ENCODE peak calls at places on chromosomes 1 and 21, in five cellular contexts. Y, F, T, R and D are unnamed samples.

GRCh38 chr1:22976461-22977243 is 4.0 kb upstream of the LACTBL1 start:
- DNase-seq in Y (peak; percentile 91), F (peak; percentile 86), T (peak; percentile 74), R (peak; percentile 94), D (peak; percentile 31)

GRCh38 chr1:40848530-40849189 is 13.5 kb downstream of the CITED4 start:
- DNase-seq in Y (peak; percentile 88), F (peak; percentile 57), T (no peak), R (peak; percentile 79), D (peak; percentile 68)

GRCh38 chr1:206035027-206035426 is 11.3 kb upstream of the CTSE start:
- DNase-seq in Y (no peak), F (peak; percentile 27), T (no peak), R (no peak), D (no peak)

GRCh38 chr1:198620198-198620597 is 18.6 kb upstream of the PTPRC start:
- DNase-seq in Y (no peak), F (no peak), T (no peak), R (no peak), D (no peak)

GRCh38 chr21:39720126-39720778 is 24.7 kb upstream of the IGSF5 start:
- DNase-seq in Y (no peak), F (no peak), T (no peak), R (peak; percentile 42), D (no peak)

GRCh38 chr1:107525146-107525545 is 384.3 kb downstream of the NTNG1 start:
- DNase-seq in Y (no peak), F (no peak), T (no peak), R (peak; percentile 63), D (no peak)

GRCh38 chr1:18299441-18300338 is 181.0 kb upstream of the KLHDC7A start:
- DNase-seq in Y (no peak), F (no peak), T (peak; percentile 61), R (peak; percentile 28), D (no peak)

GRCh38 chr1:57252597-57253306 is 171.1 kb downstream of the DAB1 start:
- DNase-seq in Y (peak; percentile 37), F (no peak), T (no peak), R (peak; percentile 52), D (no peak)

GRCh38 chr1:97378596-97378995 is 542.2 kb downstream of the DPYD start:
- DNase-seq in Y (no peak), F (no peak), T (no peak), R (peak; percentile 23), D (no peak)

GRCh38 chr21:35974801-35975200 is 85.5 kb downstream of the SETD4 start:
- DNase-seq in Y (no peak), F (peak; percentile 88), T (no peak), R (no peak), D (no peak)

GRCh38 chr1:110682898-110683297 is 8.2 kb upstream of the KCNA3 start:
- DNase-seq in Y (no peak), F (no peak), T (no peak), R (no peak), D (no peak)

GRCh38 chr1:64915381-64916274 is 50.7 kb downstream of the JAK1 start:
- DNase-seq in Y (no peak), F (no peak), T (no peak), R (peak; percentile 72), D (no peak)

GRCh38 chr1:54794401-54795099 is 6.6 kb downstream of the TTC22 start:
- DNase-seq in Y (no peak), F (no peak), T (no peak), R (peak; percentile 60), D (no peak)

GRCh38 chr1:40421348-40421693 is 29.0 kb upstream of the ZFP69B start:
- DNase-seq in Y (no peak), F (peak; percentile 1), T (no peak), R (no peak), D (peak; percentile 18)

GRCh38 chr1:111541721-111542120 is 38.3 kb upstream of the ADORA3 start:
- DNase-seq in Y (peak; percentile 51), F (no peak), T (no peak), R (peak; percentile 39), D (no peak)

GRCh38 chr1:202286622-202287097 is 55.1 kb downstream of the UBE2T start:
- DNase-seq in Y (peak; percentile 56), F (no peak), T (no peak), R (no peak), D (no peak)

GRCh38 chr1:84298688-84299535 is 2.6 kb upstream of the SAMD13 start:
- DNase-seq in Y (peak; percentile 67), F (peak; percentile 21), T (peak; percentile 69), R (peak; percentile 57), D (peak; percentile 27)

GRCh38 chr21:15848632-15849031 is 118.8 kb downstream of the USP25 start:
- DNase-seq in Y (no peak), F (no peak), T (no peak), R (peak; percentile 56), D (no peak)

GRCh38 chr1:39876136-39876535 is 7.2 kb downstream of the TRIT1 start:
- DNase-seq in Y (no peak), F (no peak), T (no peak), R (no peak), D (no peak)

GRCh38 chr1:241603626-241604337 is 36.4 kb downstream of the CHML start:
- DNase-seq in Y (no peak), F (no peak), T (no peak), R (peak; percentile 40), D (no peak)

GRCh38 chr21:34775793-34776192 is 107.0 kb downstream of the CLIC6 start:
- DNase-seq in Y (no peak), F (no peak), T (no peak), R (no peak), D (no peak)